ENCODE peak calls at places on chromosomes 12 and 14, in seven cellular contexts. L, V, U, A, I, J and T are unnamed samples.

GRCh38 chr12:3170423-3171194 is 93.4 kb downstream of the TSPAN9 start:
- DNase-seq in L (no peak), V (peak; percentile 91), U (peak; percentile 88), A (no peak), I (no peak), J (no peak), T (no peak)

GRCh38 chr14:73662439-73663056 is 17.8 kb downstream of the DNAL1 start:
- DNase-seq in L (no peak), V (peak; percentile 97), U (peak; percentile 91), A (no peak), I (peak; percentile 30), J (no peak), T (no peak)

GRCh38 chr14:93936926-93937325 is 9.8 kb downstream of the FAM181A start:
- DNase-seq in L (no peak), V (no peak), U (no peak), A (no peak), I (no peak), J (no peak), T (no peak)

GRCh38 chr12:57377103-57377840 is 53.6 kb downstream of the R3HDM2 start:
- DNase-seq in L (no peak), V (no peak), U (no peak), A (no peak), I (no peak), J (no peak), T (no peak)

GRCh38 chr14:36208690-36209278 is 32.3 kb upstream of the PTCSC3 start:
- DNase-seq in L (no peak), V (no peak), U (no peak), A (no peak), I (no peak), J (no peak), T (no peak)

GRCh38 chr12:92656911-92657310 is 45.9 kb upstream of the PLEKHG7 start:
- DNase-seq in L (no peak), V (no peak), U (no peak), A (no peak), I (no peak), J (no peak), T (no peak)

GRCh38 chr14:77296155-77296554 is 24.5 kb downstream of the POMT2 start:
- DNase-seq in L (no peak), V (no peak), U (no peak), A (no peak), I (peak; percentile 78), J (no peak), T (no peak)

GRCh38 chr14:59454131-59454530 is 11.0 kb downstream of the GPR135 start:
- DNase-seq in L (no peak), V (peak; percentile 92), U (peak; percentile 97), A (no peak), I (no peak), J (no peak), T (no peak)

GRCh38 chr14:92651793-92652382 is 96.5 kb downstream of the LGMN start:
- DNase-seq in L (peak; percentile 12), V (no peak), U (no peak), A (peak; percentile 17), I (no peak), J (no peak), T (peak; percentile 80)

GRCh38 chr12:71220295-71220694 is 62.5 kb upstream of the TSPAN8 start:
- DNase-seq in L (no peak), V (no peak), U (no peak), A (no peak), I (no peak), J (no peak), T (no peak)

GRCh38 chr12:4353785-4354208 is 25.7 kb downstream of the FGF23 start:
- DNase-seq in L (no peak), V (no peak), U (peak; percentile 18), A (peak; percentile 49), I (no peak), J (peak; percentile 23), T (no peak)

GRCh38 chr14:91511014-91511466 is 930 bp upstream of the PPP4R3A start:
- DNase-seq in L (no peak), V (no peak), U (no peak), A (no peak), I (no peak), J (no peak), T (no peak)

GRCh38 chr12:132686831-132687210 is 321 bp downstream of the POLE start:
- DNase-seq in L (no peak), V (no peak), U (no peak), A (no peak), I (no peak), J (no peak), T (no peak)

GRCh38 chr14:61260939-61261776 is 20.0 kb downstream of the TMEM30B start:
- DNase-seq in L (no peak), V (peak; percentile 60), U (peak; percentile 48), A (no peak), I (no peak), J (no peak), T (no peak)

GRCh38 chr14:77023001-77023996 is 5.2 kb downstream of the IRF2BPL start:
- DNase-seq in L (no peak), V (peak; percentile 36), U (peak; percentile 57), A (no peak), I (peak; percentile 66), J (no peak), T (no peak)

GRCh38 chr12:13024151-13024946 is 19.8 kb upstream of the FAM234B start:
- DNase-seq in L (no peak), V (peak; percentile 71), U (peak; percentile 86), A (no peak), I (peak; percentile 14), J (no peak), T (no peak)